ENCODE peak calls at places on chromosomes 5 and 9, in six cellular contexts. H is heart left ventricle; G is CD4-positive, alpha-beta T cell; K is stomach; F is upper lobe of right lung; Q is Peyer's patch. B is an unnamed sample.

GRCh38 chr5:150622157-150622556 is 18.3 kb upstream of the SYNPO start:
- DNase-seq in F (no peak), Q (no peak), G (no peak), K (no peak), H (no peak), B (no peak)

GRCh38 chr9:77588319-77588937 is 59.7 kb downstream of the GNA14 start:
- DNase-seq in Q (no peak), K (no peak), G (no peak), H (no peak), F (no peak), B (no peak)

GRCh38 chr5:55897905-55898304 is 46.7 kb downstream of the IL31RA start:
- DNase-seq in Q (no peak), G (no peak), H (peak; percentile 37), K (no peak), F (no peak), B (no peak)

GRCh38 chr5:115532517-115532916 is 12.1 kb downstream of the FEM1C start:
- DNase-seq in K (no peak), F (no peak), G (no peak), H (no peak), Q (no peak), B (no peak)

GRCh38 chr5:54442271-54442670 is 13.2 kb upstream of the HSPB3 start:
- DNase-seq in G (no peak), K (no peak), H (no peak), Q (no peak), F (no peak), B (no peak)

GRCh38 chr5:114018178-114018577 is 343.7 kb upstream of the KCNN2 start:
- DNase-seq in F (no peak), Q (no peak), H (no peak), K (no peak), G (no peak), B (no peak)

GRCh38 chr5:44167540-44167939 is 221.7 kb downstream of the FGF10 start:
- DNase-seq in G (no peak), Q (no peak), K (no peak), H (no peak), F (no peak), B (no peak)

GRCh38 chr9:87725356-87725899 is 491 bp upstream of the CTSL start:
- DNase-seq in F (no peak), H (peak; percentile 43), G (no peak), Q (no peak), K (no peak), B (no peak)

GRCh38 chr5:139867109-139867508 is 71.5 kb downstream of the PSD2 start:
- DNase-seq in H (no peak), F (no peak), K (no peak), Q (no peak), G (no peak), B (no peak)

GRCh38 chr5:32027717-32028321 is 146.3 kb downstream of the GOLPH3 start:
- DNase-seq in G (no peak), Q (no peak), K (no peak), F (no peak), H (peak; percentile 80), B (no peak)

GRCh38 chr5:149221326-149221725 is 50.3 kb upstream of the AFAP1L1 start:
- DNase-seq in H (no peak), F (no peak), G (no peak), Q (no peak), K (no peak), B (no peak)

GRCh38 chr9:4366649-4367330 is 66.9 kb upstream of the GLIS3 start:
- DNase-seq in Q (no peak), H (no peak), F (no peak), K (peak; percentile 37), G (peak; percentile 16), B (no peak)

GRCh38 chr9:6896562-6896961 is 138.8 kb downstream of the KDM4C start:
- DNase-seq in Q (no peak), H (no peak), G (no peak), K (no peak), F (no peak), B (no peak)

GRCh38 chr9:5455181-5455580 is 4.8 kb downstream of the CD274 start:
- DNase-seq in F (no peak), H (no peak), Q (no peak), G (no peak), K (no peak), B (no peak)

GRCh38 chr5:1312206-1312605 is 17.3 kb upstream of the TERT start:
- DNase-seq in G (no peak), K (no peak), F (peak; percentile 51), Q (no peak), H (no peak), B (no peak)

GRCh38 chr5:131640043-131640856 is 5.2 kb upstream of the RAPGEF6 start:
- DNase-seq in K (no peak), H (no peak), F (no peak), G (peak; percentile 33), Q (no peak), B (no peak)

GRCh38 chr9:94852373-94852772 is 125.9 kb downstream of the AOPEP start:
- DNase-seq in G (no peak), K (no peak), H (no peak), Q (no peak), F (no peak), B (no peak)

GRCh38 chr9:94853887-94854286 is 127.4 kb downstream of the AOPEP start:
- DNase-seq in H (no peak), K (no peak), F (no peak), Q (no peak), G (no peak), B (no peak)

GRCh38 chr9:94847486-94847885 is 121.0 kb downstream of the AOPEP start:
- DNase-seq in K (no peak), G (no peak), F (no peak), Q (no peak), H (no peak), B (no peak)

GRCh38 chr9:94851467-94851866 is 125.0 kb downstream of the AOPEP start:
- DNase-seq in G (no peak), K (no peak), F (no peak), H (no peak), Q (no peak), B (no peak)

GRCh38 chr9:94850540-94851434 is 124.3 kb downstream of the AOPEP start:
- DNase-seq in F (no peak), Q (no peak), K (no peak), H (no peak), G (no peak), B (no peak)
- H3K27ac ChIP-seq in F (no peak overlapping the region), Q (no peak overlapping the region), K (no peak overlapping the region), H (no peak overlapping the region), G (no peak overlapping the region), B (no peak overlapping the region)

GRCh38 chr9:17138503-17138902 is 3.7 kb downstream of the CNTLN start:
- DNase-seq in G (no peak), Q (no peak), K (no peak), F (no peak), H (no peak), B (no peak)

GRCh38 chr9:17134396-17134842 is 421 bp upstream of the CNTLN start:
- DNase-seq in Q (no peak), K (no peak), H (no peak), G (no peak), F (no peak), B (no peak)

GRCh38 chr9:17137576-17137975 is 2.7 kb downstream of the CNTLN start:
- DNase-seq in F (no peak), K (no peak), Q (no peak), H (no peak), G (no peak), B (no peak)

GRCh38 chr9:17135578-17135904 is 701 bp downstream of the CNTLN start:
- DNase-seq in G (no peak), H (peak; percentile 44), F (no peak), Q (no peak), K (no peak), B (no peak)

GRCh38 chr9:17134843-17135577 is at the start of gene CNTLN:
- DNase-seq in G (peak; percentile 2), K (peak; percentile 97), Q (peak; percentile 89), H (peak; percentile 97), F (peak; percentile 98), B (peak; percentile 86)
- H3K27ac ChIP-seq in G (no peak within 1 kb of the TSS), K (peak within 1 kb of the TSS; percentile 51), Q (peak within 1 kb of the TSS; percentile 70), H (peak within 1 kb of the TSS; percentile 79), F (peak within 1 kb of the TSS; percentile 86), B (peak within 1 kb of the TSS; percentile 32)

GRCh38 chr9:130142635-130143034 is 29.6 kb upstream of the NCS1 start:
- DNase-seq in K (no peak), F (no peak), H (no peak), Q (no peak), G (no peak), B (no peak)

GRCh38 chr9:130143974-130144373 is 28.2 kb upstream of the NCS1 start:
- DNase-seq in H (peak; percentile 46), K (no peak), Q (no peak), F (no peak), G (no peak), B (no peak)

GRCh38 chr9:130144703-130145102 is 27.5 kb upstream of the NCS1 start:
- DNase-seq in H (no peak), K (peak; percentile 32), G (no peak), Q (no peak), F (no peak), B (no peak)

GRCh38 chr9:130140701-130141100 is 31.5 kb upstream of the NCS1 start:
- DNase-seq in K (no peak), G (no peak), F (no peak), H (no peak), Q (no peak), B (no peak)

DNA sequence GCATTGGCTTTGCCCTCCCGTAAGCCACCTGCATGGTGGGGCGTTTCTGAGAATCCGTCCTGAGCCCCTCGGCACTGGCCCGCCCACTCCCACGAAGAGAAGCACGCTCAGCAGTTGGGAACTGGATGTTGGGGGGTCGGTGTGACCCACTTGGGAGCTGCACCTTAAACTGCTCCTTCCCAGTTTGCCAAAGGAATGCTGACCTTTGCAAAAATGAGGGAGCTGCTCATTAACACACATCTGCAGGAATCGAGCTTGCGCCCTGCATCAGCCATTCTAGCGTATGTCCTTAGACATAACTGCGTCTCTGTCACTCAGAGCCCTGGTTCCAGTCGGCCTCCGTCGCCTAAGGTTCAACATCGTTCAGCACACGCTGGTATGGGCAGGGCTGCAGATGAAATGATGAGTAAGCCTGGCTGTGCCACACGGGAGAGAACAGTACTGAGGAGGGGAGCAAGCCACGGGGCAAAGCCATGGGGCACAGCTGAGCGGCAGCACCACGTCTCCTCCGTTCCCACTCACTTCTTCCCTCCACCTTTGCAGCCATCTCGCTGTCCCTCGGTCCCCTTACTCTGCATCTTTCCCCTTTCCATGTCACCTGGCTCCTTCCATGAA is 28.8 kb upstream of the NCS1 start:
- DNase-seq in G (no peak), Q (no peak), K (no peak), H (no peak), F (no peak), B (no peak)
- H3K27ac ChIP-seq in G (no peak overlapping the region), Q (no peak overlapping the region), K (no peak overlapping the region), H (no peak overlapping the region), F (no peak overlapping the region), B (no peak overlapping the region)

GRCh38 chr5:43036856-43037711 is 3.0 kb downstream of the ANXA2R start:
- DNase-seq in K (no peak), Q (peak; percentile 60), H (no peak), F (peak; percentile 64), G (no peak), B (no peak)

GRCh38 chr5:43038523-43038989 is 1.6 kb downstream of the ANXA2R start:
- DNase-seq in K (no peak), G (no peak), H (no peak), Q (no peak), F (no peak), B (no peak)

GRCh38 chr5:43034591-43034968 is 5.5 kb downstream of the ANXA2R start:
- DNase-seq in H (no peak), F (no peak), G (no peak), K (no peak), Q (no peak), B (no peak)

GRCh38 chr5:43037929-43038510 is 2.1 kb downstream of the ANXA2R start:
- DNase-seq in K (no peak), G (peak; percentile 35), Q (no peak), F (no peak), H (no peak), B (no peak)

GRCh38 chr5:43036409-43036808 is 3.7 kb downstream of the ANXA2R start:
- DNase-seq in G (no peak), H (no peak), Q (no peak), K (no peak), F (no peak), B (no peak)
- H3K27ac ChIP-seq in G (peak overlapping the region; percentile 81), H (no peak overlapping the region), Q (no peak overlapping the region), K (no peak overlapping the region), F (no peak overlapping the region), B (no peak overlapping the region)

B was measured in RWPE2.